ENCODE peak calls at places on chromosomes 4 and X, in four cellular contexts. L is keratinocyte, X is hepatocyte, O is neuronal stem cell. J is an unnamed sample.
A peak's percentile ranks its signal among the peaks of the same experiment; 100 is the strongest.

GRCh38 chrX:150429577-150429976 is 66.5 kb downstream of the MAMLD1 start:
- DNase-seq in L (peak; percentile 9), X (no peak), O (no peak), J (peak; percentile 63)

GRCh38 chrX:35890699-35891098 is 28.8 kb upstream of the CFAP47 start:
- DNase-seq in L (no peak), X (peak; percentile 75), O (peak; percentile 9), J (peak; percentile 1)

GRCh38 chrX:108250654-108251579 is 159.3 kb downstream of the ATG4A start:
- DNase-seq in L (no peak), X (no peak), O (peak; percentile 17), J (no peak)

GRCh38 chr4:2941138-2942036 is 21.8 kb downstream of the NOP14 start:
- DNase-seq in L (no peak), X (peak; percentile 5), O (no peak), J (no peak)

GRCh38 chr4:152374606-152375285 is 161.1 kb downstream of the FBXW7 start:
- DNase-seq in L (no peak), X (no peak), O (no peak), J (no peak)

GRCh38 chr4:62601737-62602136 is 1401.6 kb downstream of the ADGRL3 start:
- DNase-seq in L (no peak), X (no peak), O (no peak), J (no peak)

GRCh38 chrX:153533041-153533565 is 15.7 kb downstream of the ATP2B3 start:
- DNase-seq in L (no peak), X (no peak), O (no peak), J (peak; percentile 6)

GRCh38 chr4:9962611-9963314 is 58.5 kb downstream of the SLC2A9 start:
- DNase-seq in L (no peak), X (peak; percentile 1), O (no peak), J (no peak)

GRCh38 chr4:84837751-84838150 is 128.7 kb downstream of the WDFY3 start:
- DNase-seq in L (no peak), X (no peak), O (no peak), J (no peak)

GRCh38 chr4:40057540-40058091 is 966 bp downstream of the N4BP2 start:
- DNase-seq in L (peak; percentile 66), X (peak; percentile 91), O (peak; percentile 68), J (peak; percentile 97)

GRCh38 chrX:40423299-40423698 is 157.5 kb upstream of the ATP6AP2 start:
- DNase-seq in L (no peak), X (no peak), O (no peak), J (no peak)

GRCh38 chrX:101595739-101596419 is 21.9 kb downstream of the ARMCX6 start:
- DNase-seq in L (no peak), X (peak; percentile 78), O (peak; percentile 62), J (peak; percentile 64)

GRCh38 chr4:103008875-103009729 is 10.4 kb downstream of the SLC9B1 start:
- DNase-seq in L (no peak), X (peak; percentile 73), O (peak; percentile 54), J (peak; percentile 53)

GRCh38 chrX:7351946-7352345 is 204.0 kb upstream of the PUDP start:
- DNase-seq in L (no peak), X (no peak), O (no peak), J (peak; percentile 2)

GRCh38 chr4:82661601-82662000 is 99.8 kb upstream of the TMEM150C start:
- DNase-seq in L (no peak), X (no peak), O (no peak), J (no peak)

GRCh38 chrX:104922206-104922621 is 298.3 kb downstream of the TEX13A start:
- DNase-seq in L (peak; percentile 32), X (peak; percentile 72), O (peak; percentile 49), J (peak; percentile 54)

GRCh38 chrX:27675493-27675892 is 85.3 kb downstream of the DCAF8L2 start:
- DNase-seq in L (peak; percentile 68), X (peak; percentile 17), O (no peak), J (peak; percentile 21)
- H3K4me2 ChIP-seq in L (peak overlapping the region; percentile 15), X (no peak overlapping the region), O (no peak overlapping the region), J (no peak overlapping the region)

GRCh38 chrX:134716620-134717012 is 58.3 kb upstream of the PLAC1 start:
- DNase-seq in L (no peak), X (no peak), O (no peak), J (no peak)
- H3K4me2 ChIP-seq in L (no peak overlapping the region), X (no peak overlapping the region), O (no peak overlapping the region), J (no peak overlapping the region)

GRCh38 chr4:158865520-158866177 is 96.8 kb downstream of the FNIP2 start:
- DNase-seq in L (no peak), X (no peak), O (no peak), J (no peak)
- H3K4me2 ChIP-seq in L (no peak overlapping the region), X (no peak overlapping the region), O (no peak overlapping the region), J (no peak overlapping the region)

GRCh38 chr4:113639311-113639710 is 122.2 kb downstream of the CAMK2D start:
- DNase-seq in L (no peak), X (no peak), O (no peak), J (peak; percentile 19)
- H3K4me2 ChIP-seq in L (no peak overlapping the region), X (no peak overlapping the region), O (no peak overlapping the region), J (no peak overlapping the region)

DNA sequence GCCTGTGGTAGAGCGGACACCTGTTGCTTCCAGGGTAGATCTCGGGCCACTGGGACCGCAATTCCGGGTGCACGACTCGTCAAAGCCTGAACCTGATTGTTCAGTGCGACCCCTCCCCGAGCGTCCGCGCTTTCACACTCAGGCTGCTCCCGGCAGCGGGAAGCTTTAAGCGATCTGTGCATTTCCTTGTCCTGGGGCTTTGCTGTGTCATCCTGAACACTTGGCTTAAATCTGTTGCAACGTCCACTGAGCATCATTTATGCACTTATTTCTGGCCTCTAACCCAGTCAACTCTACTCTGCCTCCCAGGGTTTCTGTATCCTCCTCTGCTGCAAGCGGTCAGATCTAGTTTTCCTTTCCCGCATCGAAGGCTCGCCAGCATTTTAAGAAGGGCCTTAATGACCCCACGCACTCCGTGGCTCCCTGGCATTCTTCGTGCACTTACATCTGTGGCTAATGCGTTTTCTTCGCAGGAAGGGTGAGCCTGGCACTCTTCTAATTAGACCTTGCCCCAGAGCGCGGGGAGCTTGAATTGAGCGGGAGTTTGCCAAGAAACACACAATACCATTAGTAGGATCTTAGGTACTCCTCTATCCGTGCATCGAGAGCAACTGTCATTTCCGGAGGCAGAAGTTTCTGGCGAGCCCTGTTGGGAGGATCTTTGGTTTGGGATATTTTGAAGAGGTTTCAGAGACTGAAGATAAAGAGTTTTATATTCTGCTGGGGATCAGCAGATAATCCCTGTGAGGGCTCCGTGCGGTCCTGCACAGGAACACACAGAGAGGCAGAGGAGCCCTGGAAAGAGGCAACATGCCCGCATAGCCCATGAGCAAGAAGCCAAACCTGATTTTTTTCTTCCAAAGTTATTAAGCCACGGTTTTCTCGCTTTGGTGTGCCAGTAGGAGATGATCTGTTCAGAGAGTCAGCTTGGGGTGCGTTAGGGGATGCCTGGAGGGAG is 654 bp upstream of the DDIT4L start:
- DNase-seq in L (no peak), X (peak; percentile 17), O (peak; percentile 36), J (peak; percentile 58)
- H3K4me2 ChIP-seq in L (peak overlapping the region; percentile 89), X (peak overlapping the region; percentile 90), O (peak overlapping the region; percentile 90), J (peak overlapping the region; percentile 64)